ENCODE peak calls at places on chromosomes 1 and 21, in seven cellular contexts. One of them, this sample, is unnamed. For H3K4me1, the result is how much of the 10 kb centered on the place peaks cover.

GRCh38 chr1:177119311-177119710 is 45.2 kb downstream of the ASTN1 start:
- DNase-seq in left ventricle myocardium inferior: no peak
- DNase-seq in tibial nerve: no peak
- DNase-seq in A549: no peak
- DNase-seq in psoas muscle: no peak
- DNase-seq in cardiac muscle cell: no peak
- DNase-seq in GM23248: no peak
- DNase-seq in this sample: no peak

GRCh38 chr1:186700688-186701087 is 20.5 kb upstream of the PTGS2 start:
- DNase-seq in left ventricle myocardium inferior: no peak
- DNase-seq in tibial nerve: no peak
- DNase-seq in A549: no peak
- DNase-seq in psoas muscle: no peak
- DNase-seq in cardiac muscle cell: no peak
- DNase-seq in GM23248: no peak
- DNase-seq in this sample: no peak

GRCh38 chr1:119799003-119799402 is 12.3 kb downstream of the REG4 start:
- DNase-seq in left ventricle myocardium inferior: no peak
- DNase-seq in tibial nerve: no peak
- DNase-seq in A549: no peak
- DNase-seq in psoas muscle: no peak
- DNase-seq in cardiac muscle cell: no peak
- DNase-seq in GM23248: no peak
- DNase-seq in this sample: no peak

GRCh38 chr1:28313710-28314510 is 14.9 kb upstream of the MED18 start:
- DNase-seq in left ventricle myocardium inferior: no peak
- DNase-seq in tibial nerve: no peak
- DNase-seq in A549: peak
- DNase-seq in psoas muscle: peak
- DNase-seq in cardiac muscle cell: peak
- DNase-seq in GM23248: peak
- DNase-seq in this sample: no peak

GRCh38 chr1:160131803-160132565 is 16.4 kb downstream of the ATP1A2 start:
- DNase-seq in left ventricle myocardium inferior: peak
- DNase-seq in tibial nerve: no peak
- DNase-seq in A549: no peak
- DNase-seq in psoas muscle: peak
- DNase-seq in cardiac muscle cell: no peak
- DNase-seq in GM23248: no peak
- DNase-seq in this sample: no peak

GRCh38 chr1:32255072-32256071 is 4.3 kb downstream of the LCK start:
- DNase-seq in left ventricle myocardium inferior: no peak
- DNase-seq in tibial nerve: no peak
- DNase-seq in A549: no peak
- DNase-seq in psoas muscle: no peak
- DNase-seq in cardiac muscle cell: no peak
- DNase-seq in GM23248: no peak
- DNase-seq in this sample: no peak

GRCh38 chr1:29653886-29654450 is 417.6 kb downstream of the PTPRU start:
- DNase-seq in left ventricle myocardium inferior: no peak
- DNase-seq in tibial nerve: no peak
- DNase-seq in A549: no peak
- DNase-seq in psoas muscle: no peak
- DNase-seq in cardiac muscle cell: no peak
- DNase-seq in GM23248: no peak
- DNase-seq in this sample: no peak

GRCh38 chr1:212219679-212220463 is 65.3 kb upstream of the PPP2R5A start:
- DNase-seq in left ventricle myocardium inferior: no peak
- DNase-seq in tibial nerve: no peak
- DNase-seq in A549: no peak
- DNase-seq in psoas muscle: no peak
- DNase-seq in cardiac muscle cell: peak
- DNase-seq in GM23248: no peak
- DNase-seq in this sample: peak

GRCh38 chr1:23809751-23810171 is 9.2 kb upstream of the GALE start:
- DNase-seq in left ventricle myocardium inferior: peak
- DNase-seq in tibial nerve: peak
- DNase-seq in A549: peak
- DNase-seq in psoas muscle: peak
- DNase-seq in cardiac muscle cell: peak
- DNase-seq in GM23248: peak
- DNase-seq in this sample: peak

GRCh38 chr1:12186277-12186985 is 19.6 kb downstream of the TNFRSF1B start:
- DNase-seq in left ventricle myocardium inferior: no peak
- DNase-seq in tibial nerve: no peak
- DNase-seq in A549: no peak
- DNase-seq in psoas muscle: no peak
- DNase-seq in cardiac muscle cell: no peak
- DNase-seq in GM23248: no peak
- DNase-seq in this sample: no peak

GRCh38 chr21:37710555-37711293 is 205.5 kb downstream of the KCNJ6 start:
- DNase-seq in left ventricle myocardium inferior: no peak
- DNase-seq in tibial nerve: no peak
- DNase-seq in A549: no peak
- DNase-seq in psoas muscle: no peak
- DNase-seq in cardiac muscle cell: peak
- DNase-seq in GM23248: no peak
- DNase-seq in this sample: no peak

GRCh38 chr1:8560035-8560434 is 242.1 kb downstream of the SLC45A1 start:
- DNase-seq in left ventricle myocardium inferior: no peak
- DNase-seq in tibial nerve: no peak
- DNase-seq in A549: no peak
- DNase-seq in psoas muscle: no peak
- DNase-seq in cardiac muscle cell: no peak
- DNase-seq in GM23248: no peak
- DNase-seq in this sample: no peak
- H3K4me1 ChIP-seq in left ventricle myocardium inferior: under half
- H3K4me1 ChIP-seq in tibial nerve: under half
- H3K4me1 ChIP-seq in A549: under half
- H3K4me1 ChIP-seq in psoas muscle: under half
- H3K4me1 ChIP-seq in cardiac muscle cell: under half
- H3K4me1 ChIP-seq in GM23248: under half
- H3K4me1 ChIP-seq in this sample: under half

DNA sequence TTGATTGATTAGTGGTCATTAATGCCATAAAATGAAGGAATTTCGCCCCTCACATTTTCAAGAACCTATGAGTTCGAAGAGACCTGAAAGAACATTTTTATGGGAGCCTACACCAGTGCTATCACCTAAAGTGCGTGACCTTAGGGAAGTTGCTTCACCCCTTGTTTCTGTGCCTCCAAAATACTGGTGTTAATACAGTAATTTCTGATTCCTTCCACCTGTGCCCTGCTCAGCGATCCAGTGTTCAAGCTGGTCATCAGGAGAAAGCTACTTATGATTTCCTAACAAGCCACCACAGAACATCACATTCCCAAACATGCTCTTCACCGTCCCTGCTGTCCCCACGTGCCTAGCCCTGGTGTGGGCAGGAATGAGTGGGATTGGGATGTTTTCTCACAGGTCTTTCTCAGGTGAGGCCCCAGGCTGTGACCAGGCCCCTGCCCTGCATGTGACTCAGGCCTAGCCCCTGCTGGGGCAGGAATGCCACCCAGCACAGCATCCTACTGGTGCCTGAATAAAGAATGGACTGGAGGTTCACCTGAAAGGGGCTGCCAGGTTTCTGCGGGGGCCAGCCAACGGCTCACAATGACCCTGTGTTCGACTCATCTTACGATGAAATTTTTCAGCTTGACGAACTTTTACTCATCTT is 60.3 kb downstream of the CD247 start:
- DNase-seq in left ventricle myocardium inferior: no peak
- DNase-seq in tibial nerve: no peak
- DNase-seq in A549: no peak
- DNase-seq in psoas muscle: no peak
- DNase-seq in cardiac muscle cell: no peak
- DNase-seq in GM23248: no peak
- DNase-seq in this sample: no peak
- H3K4me1 ChIP-seq in left ventricle myocardium inferior: under half
- H3K4me1 ChIP-seq in tibial nerve: under half
- H3K4me1 ChIP-seq in A549: under half
- H3K4me1 ChIP-seq in psoas muscle: under half
- H3K4me1 ChIP-seq in cardiac muscle cell: under half
- H3K4me1 ChIP-seq in GM23248: under half
- H3K4me1 ChIP-seq in this sample: under half

GRCh38 chr1:87894041-87894440 is 565.4 kb downstream of the LMO4 start:
- DNase-seq in left ventricle myocardium inferior: no peak
- DNase-seq in tibial nerve: no peak
- DNase-seq in A549: no peak
- DNase-seq in psoas muscle: no peak
- DNase-seq in cardiac muscle cell: no peak
- DNase-seq in GM23248: no peak
- DNase-seq in this sample: peak
- H3K4me1 ChIP-seq in left ventricle myocardium inferior: under half
- H3K4me1 ChIP-seq in tibial nerve: under half
- H3K4me1 ChIP-seq in A549: under half
- H3K4me1 ChIP-seq in psoas muscle: under half
- H3K4me1 ChIP-seq in cardiac muscle cell: under half
- H3K4me1 ChIP-seq in GM23248: under half
- H3K4me1 ChIP-seq in this sample: under half

GRCh38 chr1:9367806-9368205 is 75.1 kb downstream of the SPSB1 start:
- DNase-seq in left ventricle myocardium inferior: no peak
- DNase-seq in tibial nerve: no peak
- DNase-seq in A549: no peak
- DNase-seq in psoas muscle: no peak
- DNase-seq in cardiac muscle cell: no peak
- DNase-seq in GM23248: no peak
- DNase-seq in this sample: no peak
- H3K4me1 ChIP-seq in left ventricle myocardium inferior: under half
- H3K4me1 ChIP-seq in tibial nerve: under half
- H3K4me1 ChIP-seq in A549: under half
- H3K4me1 ChIP-seq in psoas muscle: under half
- H3K4me1 ChIP-seq in cardiac muscle cell: under half
- H3K4me1 ChIP-seq in GM23248: under half
- H3K4me1 ChIP-seq in this sample: under half

GRCh38 chr1:1033731-1034437 is 14.0 kb downstream of the AGRN start:
- DNase-seq in left ventricle myocardium inferior: no peak
- DNase-seq in tibial nerve: no peak
- DNase-seq in A549: no peak
- DNase-seq in psoas muscle: no peak
- DNase-seq in cardiac muscle cell: no peak
- DNase-seq in GM23248: no peak
- DNase-seq in this sample: peak

GRCh38 chr1:1034438-1034759 is 14.5 kb downstream of the AGRN start:
- DNase-seq in left ventricle myocardium inferior: no peak
- DNase-seq in tibial nerve: no peak
- DNase-seq in A549: no peak
- DNase-seq in psoas muscle: no peak
- DNase-seq in cardiac muscle cell: no peak
- DNase-seq in GM23248: peak
- DNase-seq in this sample: no peak

GRCh38 chr1:1032428-1032827 is 12.5 kb downstream of the AGRN start:
- DNase-seq in left ventricle myocardium inferior: no peak
- DNase-seq in tibial nerve: no peak
- DNase-seq in A549: no peak
- DNase-seq in psoas muscle: no peak
- DNase-seq in cardiac muscle cell: no peak
- DNase-seq in GM23248: no peak
- DNase-seq in this sample: no peak

GRCh38 chr1:1031659-1032245 is 11.8 kb downstream of the AGRN start:
- DNase-seq in left ventricle myocardium inferior: no peak
- DNase-seq in tibial nerve: no peak
- DNase-seq in A549: no peak
- DNase-seq in psoas muscle: no peak
- DNase-seq in cardiac muscle cell: no peak
- DNase-seq in GM23248: no peak
- DNase-seq in this sample: no peak

GRCh38 chr1:1033009-1033587 is 13.2 kb downstream of the AGRN start:
- DNase-seq in left ventricle myocardium inferior: peak
- DNase-seq in tibial nerve: no peak
- DNase-seq in A549: no peak
- DNase-seq in psoas muscle: peak
- DNase-seq in cardiac muscle cell: peak
- DNase-seq in GM23248: peak
- DNase-seq in this sample: peak
- H3K4me1 ChIP-seq in left ventricle myocardium inferior: under half
- H3K4me1 ChIP-seq in tibial nerve: under half
- H3K4me1 ChIP-seq in A549: under half
- H3K4me1 ChIP-seq in psoas muscle: under half
- H3K4me1 ChIP-seq in cardiac muscle cell: under half
- H3K4me1 ChIP-seq in GM23248: under half
- H3K4me1 ChIP-seq in this sample: under half